ENCODE peak calls at places on chromosomes 6 and 20, in ten cellular contexts. One of them, this sample, is unnamed.

GRCh38 chr20:63974402-63975200 is 4.8 kb downstream of the SAMD10 start:
- DNase-seq in cardiac fibroblast: no peak
- DNase-seq in GM12865: peak
- DNase-seq in fibroblast of villous mesenchyme: no peak
- DNase-seq in ovary: peak
- DNase-seq in foreskin fibroblast: peak
- DNase-seq in CD8-positive, alpha-beta T cell: no peak
- DNase-seq in BE2C: no peak
- DNase-seq in sigmoid colon: peak
- DNase-seq in neural progenitor cell: no peak
- DNase-seq in this sample: no peak

GRCh38 chr20:1802385-1803215 is 92.6 kb upstream of the SIRPA start:
- DNase-seq in GM12865: peak
- DNase-seq in foreskin fibroblast: peak
- DNase-seq in CD8-positive, alpha-beta T cell: no peak
- DNase-seq in sigmoid colon: peak
- DNase-seq in BE2C: peak
- DNase-seq in neural progenitor cell: peak
- DNase-seq in ovary: peak
- DNase-seq in cardiac fibroblast: peak
- DNase-seq in fibroblast of villous mesenchyme: peak
- DNase-seq in this sample: no peak

GRCh38 chr6:108260126-108260808 is 573 bp downstream of the SNX3 start:
- DNase-seq in foreskin fibroblast: peak
- DNase-seq in cardiac fibroblast: peak
- DNase-seq in sigmoid colon: peak
- DNase-seq in neural progenitor cell: peak
- DNase-seq in GM12865: peak
- DNase-seq in fibroblast of villous mesenchyme: peak
- DNase-seq in ovary: no peak
- DNase-seq in CD8-positive, alpha-beta T cell: no peak
- DNase-seq in BE2C: peak
- DNase-seq in this sample: no peak

GRCh38 chr6:164417537-164417936 is 891.9 kb downstream of the C6orf118 start:
- DNase-seq in sigmoid colon: no peak
- DNase-seq in fibroblast of villous mesenchyme: no peak
- DNase-seq in BE2C: no peak
- DNase-seq in foreskin fibroblast: no peak
- DNase-seq in ovary: no peak
- DNase-seq in cardiac fibroblast: no peak
- DNase-seq in neural progenitor cell: peak
- DNase-seq in GM12865: no peak
- DNase-seq in CD8-positive, alpha-beta T cell: no peak
- DNase-seq in this sample: no peak

GRCh38 chr6:147906361-147906760 is 397.9 kb downstream of the SAMD5 start:
- DNase-seq in GM12865: no peak
- DNase-seq in BE2C: no peak
- DNase-seq in foreskin fibroblast: peak
- DNase-seq in ovary: no peak
- DNase-seq in cardiac fibroblast: no peak
- DNase-seq in sigmoid colon: no peak
- DNase-seq in neural progenitor cell: no peak
- DNase-seq in fibroblast of villous mesenchyme: no peak
- DNase-seq in CD8-positive, alpha-beta T cell: no peak
- DNase-seq in this sample: no peak

GRCh38 chr20:62258499-62259293 is 20.4 kb downstream of the OSBPL2 start:
- DNase-seq in sigmoid colon: peak
- DNase-seq in fibroblast of villous mesenchyme: peak
- DNase-seq in neural progenitor cell: no peak
- DNase-seq in ovary: no peak
- DNase-seq in CD8-positive, alpha-beta T cell: no peak
- DNase-seq in cardiac fibroblast: peak
- DNase-seq in foreskin fibroblast: peak
- DNase-seq in BE2C: no peak
- DNase-seq in GM12865: no peak
- DNase-seq in this sample: peak

GRCh38 chr20:63260943-63261807 is 6.9 kb upstream of the NKAIN4 start:
- DNase-seq in sigmoid colon: no peak
- DNase-seq in GM12865: no peak
- DNase-seq in neural progenitor cell: peak
- DNase-seq in cardiac fibroblast: no peak
- DNase-seq in CD8-positive, alpha-beta T cell: no peak
- DNase-seq in BE2C: no peak
- DNase-seq in fibroblast of villous mesenchyme: peak
- DNase-seq in ovary: no peak
- DNase-seq in foreskin fibroblast: peak
- DNase-seq in this sample: no peak

GRCh38 chr6:100461273-100461919 is 3.3 kb downstream of the SIM1 start:
- DNase-seq in CD8-positive, alpha-beta T cell: no peak
- DNase-seq in neural progenitor cell: peak
- DNase-seq in ovary: no peak
- DNase-seq in fibroblast of villous mesenchyme: no peak
- DNase-seq in foreskin fibroblast: peak
- DNase-seq in cardiac fibroblast: no peak
- DNase-seq in sigmoid colon: no peak
- DNase-seq in GM12865: no peak
- DNase-seq in BE2C: no peak
- DNase-seq in this sample: no peak

GRCh38 chr6:22113046-22113766 is 183.6 kb downstream of the PRL start:
- DNase-seq in CD8-positive, alpha-beta T cell: no peak
- DNase-seq in ovary: peak
- DNase-seq in foreskin fibroblast: peak
- DNase-seq in GM12865: no peak
- DNase-seq in sigmoid colon: peak
- DNase-seq in BE2C: no peak
- DNase-seq in cardiac fibroblast: peak
- DNase-seq in neural progenitor cell: no peak
- DNase-seq in fibroblast of villous mesenchyme: peak
- DNase-seq in this sample: peak

GRCh38 chr20:20083796-20084195 is 31.5 kb downstream of the CFAP61 start:
- DNase-seq in foreskin fibroblast: peak
- DNase-seq in GM12865: peak
- DNase-seq in cardiac fibroblast: peak
- DNase-seq in ovary: no peak
- DNase-seq in BE2C: no peak
- DNase-seq in neural progenitor cell: peak
- DNase-seq in fibroblast of villous mesenchyme: peak
- DNase-seq in sigmoid colon: no peak
- DNase-seq in CD8-positive, alpha-beta T cell: no peak
- DNase-seq in this sample: no peak

GRCh38 chr6:8194499-8194898 is 92.2 kb upstream of the EEF1E1 start:
- DNase-seq in GM12865: no peak
- DNase-seq in fibroblast of villous mesenchyme: no peak
- DNase-seq in ovary: no peak
- DNase-seq in cardiac fibroblast: peak
- DNase-seq in CD8-positive, alpha-beta T cell: no peak
- DNase-seq in sigmoid colon: no peak
- DNase-seq in neural progenitor cell: peak
- DNase-seq in foreskin fibroblast: no peak
- DNase-seq in BE2C: no peak
- DNase-seq in this sample: no peak

GRCh38 chr6:143027058-143027457 is 33.6 kb upstream of the AIG1 start:
- DNase-seq in neural progenitor cell: peak
- DNase-seq in GM12865: peak
- DNase-seq in fibroblast of villous mesenchyme: peak
- DNase-seq in CD8-positive, alpha-beta T cell: peak
- DNase-seq in cardiac fibroblast: peak
- DNase-seq in ovary: peak
- DNase-seq in foreskin fibroblast: peak
- DNase-seq in sigmoid colon: no peak
- DNase-seq in BE2C: peak
- DNase-seq in this sample: no peak

GRCh38 chr20:50844430-50845100 is 49.7 kb downstream of the BCAS4 start:
- DNase-seq in BE2C: no peak
- DNase-seq in ovary: no peak
- DNase-seq in neural progenitor cell: no peak
- DNase-seq in foreskin fibroblast: peak
- DNase-seq in fibroblast of villous mesenchyme: peak
- DNase-seq in GM12865: peak
- DNase-seq in sigmoid colon: no peak
- DNase-seq in CD8-positive, alpha-beta T cell: peak
- DNase-seq in cardiac fibroblast: peak
- DNase-seq in this sample: peak

GRCh38 chr6:113684382-113684901 is 172.7 kb upstream of the MARCKS start:
- DNase-seq in fibroblast of villous mesenchyme: peak
- DNase-seq in BE2C: no peak
- DNase-seq in GM12865: no peak
- DNase-seq in foreskin fibroblast: no peak
- DNase-seq in sigmoid colon: no peak
- DNase-seq in neural progenitor cell: no peak
- DNase-seq in cardiac fibroblast: no peak
- DNase-seq in ovary: no peak
- DNase-seq in CD8-positive, alpha-beta T cell: no peak
- DNase-seq in this sample: no peak

GRCh38 chr6:38497546-38497945 is 142.2 kb downstream of the BTBD9 start:
- DNase-seq in CD8-positive, alpha-beta T cell: no peak
- DNase-seq in foreskin fibroblast: no peak
- DNase-seq in BE2C: no peak
- DNase-seq in fibroblast of villous mesenchyme: no peak
- DNase-seq in GM12865: no peak
- DNase-seq in sigmoid colon: no peak
- DNase-seq in neural progenitor cell: no peak
- DNase-seq in ovary: no peak
- DNase-seq in cardiac fibroblast: no peak
- DNase-seq in this sample: no peak

GRCh38 chr6:125824946-125825786 is 34.4 kb downstream of the NCOA7 start:
- DNase-seq in cardiac fibroblast: no peak
- DNase-seq in neural progenitor cell: no peak
- DNase-seq in sigmoid colon: no peak
- DNase-seq in foreskin fibroblast: no peak
- DNase-seq in fibroblast of villous mesenchyme: no peak
- DNase-seq in GM12865: no peak
- DNase-seq in BE2C: peak
- DNase-seq in ovary: no peak
- DNase-seq in CD8-positive, alpha-beta T cell: no peak
- DNase-seq in this sample: no peak

GRCh38 chr20:63071541-63072181 is 64.9 kb upstream of the BHLHE23 start:
- DNase-seq in GM12865: no peak
- DNase-seq in BE2C: peak
- DNase-seq in sigmoid colon: peak
- DNase-seq in cardiac fibroblast: no peak
- DNase-seq in fibroblast of villous mesenchyme: peak
- DNase-seq in ovary: no peak
- DNase-seq in CD8-positive, alpha-beta T cell: no peak
- DNase-seq in foreskin fibroblast: peak
- DNase-seq in neural progenitor cell: peak
- DNase-seq in this sample: peak

DNA sequence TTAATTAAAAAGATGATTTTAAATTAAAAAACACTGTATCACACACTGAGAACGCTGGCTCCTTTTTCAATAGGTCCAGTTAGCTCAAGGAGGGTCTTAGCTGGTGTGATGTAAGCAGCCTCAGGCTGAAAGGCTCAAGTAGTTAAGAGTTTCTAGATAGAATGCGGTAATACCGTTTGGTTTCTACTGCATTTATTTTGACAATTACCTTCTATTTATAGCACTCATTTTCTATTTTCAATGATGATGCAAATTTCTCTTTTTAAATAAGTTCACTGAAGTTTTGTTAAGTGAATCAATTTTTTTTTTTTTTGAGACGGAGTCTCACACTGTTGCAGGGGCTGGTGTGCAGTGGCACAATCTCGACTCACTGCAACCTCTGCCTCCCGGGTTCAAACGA is 87.1 kb downstream of the PREX1 start:
- DNase-seq in sigmoid colon: no peak
- DNase-seq in BE2C: no peak
- DNase-seq in cardiac fibroblast: no peak
- DNase-seq in foreskin fibroblast: no peak
- DNase-seq in fibroblast of villous mesenchyme: no peak
- DNase-seq in CD8-positive, alpha-beta T cell: no peak
- DNase-seq in neural progenitor cell: no peak
- DNase-seq in GM12865: peak
- DNase-seq in ovary: no peak
- DNase-seq in this sample: no peak
- H3K4me3 ChIP-seq in sigmoid colon: no peak
- H3K4me3 ChIP-seq in BE2C: no peak
- H3K4me3 ChIP-seq in cardiac fibroblast: no peak
- H3K4me3 ChIP-seq in foreskin fibroblast: no peak
- H3K4me3 ChIP-seq in fibroblast of villous mesenchyme: no peak
- H3K4me3 ChIP-seq in CD8-positive, alpha-beta T cell: no peak
- H3K4me3 ChIP-seq in neural progenitor cell: no peak
- H3K4me3 ChIP-seq in GM12865: no peak
- H3K4me3 ChIP-seq in ovary: no peak
- H3K4me3 ChIP-seq in this sample: no peak

GRCh38 chr20:56715902-56716519 is 86.9 kb downstream of the TFAP2C start:
- DNase-seq in CD8-positive, alpha-beta T cell: no peak
- DNase-seq in BE2C: no peak
- DNase-seq in GM12865: no peak
- DNase-seq in sigmoid colon: no peak
- DNase-seq in foreskin fibroblast: no peak
- DNase-seq in cardiac fibroblast: no peak
- DNase-seq in neural progenitor cell: no peak
- DNase-seq in ovary: no peak
- DNase-seq in fibroblast of villous mesenchyme: no peak
- DNase-seq in this sample: no peak
- TF ChIP-seq CTCF in CD8-positive, alpha-beta T cell: no peak
- TF ChIP-seq CTCF in BE2C: no peak
- TF ChIP-seq CTCF in GM12865: no peak
- TF ChIP-seq CTCF in sigmoid colon: no peak
- TF ChIP-seq CTCF in foreskin fibroblast: no peak
- TF ChIP-seq CTCF in cardiac fibroblast: no peak
- TF ChIP-seq CTCF in neural progenitor cell: no peak
- TF ChIP-seq CTCF in ovary: no peak
- TF ChIP-seq CTCF in fibroblast of villous mesenchyme: no peak
- TF ChIP-seq CTCF in this sample: no peak

DNA sequence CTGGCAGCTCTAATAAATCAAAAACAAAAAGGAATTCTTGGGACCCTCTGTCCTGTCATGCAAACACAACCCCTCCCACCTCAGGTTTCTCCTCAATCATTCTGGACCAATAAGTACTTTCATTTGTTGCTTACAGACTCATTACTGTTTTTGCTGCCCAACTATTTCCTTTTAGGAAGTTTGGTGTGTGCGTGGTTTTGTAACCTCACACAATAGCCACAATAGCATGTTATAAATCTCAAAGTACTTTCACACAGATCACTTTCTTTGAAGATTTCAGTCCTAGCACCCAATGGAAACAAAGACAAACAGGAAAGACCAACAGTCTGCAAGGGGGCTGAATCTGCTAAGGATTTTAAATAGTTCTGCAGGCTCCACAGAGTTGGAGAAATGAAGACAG is 4.4 kb downstream of the MRPL14 start:
- DNase-seq in CD8-positive, alpha-beta T cell: no peak
- DNase-seq in GM12865: peak
- DNase-seq in sigmoid colon: no peak
- DNase-seq in ovary: no peak
- DNase-seq in neural progenitor cell: no peak
- DNase-seq in cardiac fibroblast: peak
- DNase-seq in BE2C: no peak
- DNase-seq in fibroblast of villous mesenchyme: peak
- DNase-seq in foreskin fibroblast: no peak
- DNase-seq in this sample: no peak
- H3K4me3 ChIP-seq in CD8-positive, alpha-beta T cell: no peak
- H3K4me3 ChIP-seq in GM12865: no peak
- H3K4me3 ChIP-seq in sigmoid colon: peak
- H3K4me3 ChIP-seq in ovary: no peak
- H3K4me3 ChIP-seq in neural progenitor cell: no peak
- H3K4me3 ChIP-seq in cardiac fibroblast: no peak
- H3K4me3 ChIP-seq in BE2C: no peak
- H3K4me3 ChIP-seq in fibroblast of villous mesenchyme: no peak
- H3K4me3 ChIP-seq in foreskin fibroblast: no peak
- H3K4me3 ChIP-seq in this sample: no peak

GRCh38 chr20:43457640-43458421 is at the start of gene SRSF6:
- DNase-seq in foreskin fibroblast: peak
- DNase-seq in CD8-positive, alpha-beta T cell: peak
- DNase-seq in sigmoid colon: peak
- DNase-seq in cardiac fibroblast: peak
- DNase-seq in BE2C: peak
- DNase-seq in fibroblast of villous mesenchyme: peak
- DNase-seq in ovary: peak
- DNase-seq in GM12865: peak
- DNase-seq in neural progenitor cell: peak
- DNase-seq in this sample: peak
- TF ChIP-seq CTCF in foreskin fibroblast: no peak
- TF ChIP-seq CTCF in CD8-positive, alpha-beta T cell: no peak
- TF ChIP-seq CTCF in sigmoid colon: no peak
- TF ChIP-seq CTCF in cardiac fibroblast: no peak
- TF ChIP-seq CTCF in BE2C: no peak
- TF ChIP-seq CTCF in fibroblast of villous mesenchyme: no peak
- TF ChIP-seq CTCF in ovary: no peak
- TF ChIP-seq CTCF in GM12865: no peak
- TF ChIP-seq CTCF in neural progenitor cell: no peak
- TF ChIP-seq CTCF in this sample: no peak

This sample was measured in AG04449.